ENCODE peak calls at places on chromosome 13, in ten cellular contexts. M is psoas muscle, Q is Caco-2, N is ascending aorta, C is pancreas, P is tibial artery, A is IMR-90, Y is thyroid gland, O is stomach, W is sigmoid colon. H is an unnamed sample.
A peak's percentile ranks its signal among the peaks of the same experiment; 100 is the strongest.

GRCh38 chr13:67557642-67558241 is 327.6 kb upstream of the PCDH9 start:
- DNase-seq in A (no peak), P (no peak), Y (no peak), Q (no peak), O (no peak), W (no peak), C (no peak), N (no peak), M (no peak), H (no peak)

GRCh38 chr13:105090244-105090643 is 1445.2 kb downstream of the EFNB2 start:
- DNase-seq in C (no peak), Q (no peak), O (no peak), W (no peak), P (no peak), M (no peak), N (no peak), A (no peak), Y (no peak), H (no peak)

GRCh38 chr13:49022472-49023144 is 46.9 kb downstream of the FNDC3A start:
- DNase-seq in W (no peak), M (no peak), P (no peak), O (no peak), N (no peak), Q (no peak), A (peak; percentile 36), Y (no peak), C (no peak), H (no peak)

GRCh38 chr13:95050800-95051620 is 250.2 kb downstream of the ABCC4 start:
- DNase-seq in P (no peak), W (no peak), A (no peak), Q (no peak), O (no peak), Y (no peak), N (no peak), C (no peak), M (no peak), H (no peak)

GRCh38 chr13:56975647-56976046 is 165.1 kb upstream of the PRR20A start:
- DNase-seq in O (no peak), W (no peak), C (no peak), Y (no peak), M (no peak), A (no peak), P (no peak), Q (no peak), N (no peak), H (no peak)

GRCh38 chr13:90015565-90016507 is 1331.7 kb upstream of the MIR17HG start:
- DNase-seq in P (no peak), O (no peak), C (no peak), Y (no peak), N (no peak), M (no peak), A (no peak), W (no peak), Q (no peak), H (no peak)

GRCh38 chr13:34174671-34175145 is 356.8 kb downstream of the RFC3 start:
- DNase-seq in N (no peak), M (no peak), O (no peak), C (no peak), A (peak; percentile 33), P (no peak), Q (no peak), Y (no peak), W (no peak), H (no peak)

GRCh38 chr13:94251801-94252200 is 227.7 kb downstream of the DCT start:
- DNase-seq in O (no peak), A (peak; percentile 26), N (no peak), M (peak; percentile 15), Y (no peak), C (no peak), W (no peak), Q (no peak), P (no peak), H (no peak)

DNA sequence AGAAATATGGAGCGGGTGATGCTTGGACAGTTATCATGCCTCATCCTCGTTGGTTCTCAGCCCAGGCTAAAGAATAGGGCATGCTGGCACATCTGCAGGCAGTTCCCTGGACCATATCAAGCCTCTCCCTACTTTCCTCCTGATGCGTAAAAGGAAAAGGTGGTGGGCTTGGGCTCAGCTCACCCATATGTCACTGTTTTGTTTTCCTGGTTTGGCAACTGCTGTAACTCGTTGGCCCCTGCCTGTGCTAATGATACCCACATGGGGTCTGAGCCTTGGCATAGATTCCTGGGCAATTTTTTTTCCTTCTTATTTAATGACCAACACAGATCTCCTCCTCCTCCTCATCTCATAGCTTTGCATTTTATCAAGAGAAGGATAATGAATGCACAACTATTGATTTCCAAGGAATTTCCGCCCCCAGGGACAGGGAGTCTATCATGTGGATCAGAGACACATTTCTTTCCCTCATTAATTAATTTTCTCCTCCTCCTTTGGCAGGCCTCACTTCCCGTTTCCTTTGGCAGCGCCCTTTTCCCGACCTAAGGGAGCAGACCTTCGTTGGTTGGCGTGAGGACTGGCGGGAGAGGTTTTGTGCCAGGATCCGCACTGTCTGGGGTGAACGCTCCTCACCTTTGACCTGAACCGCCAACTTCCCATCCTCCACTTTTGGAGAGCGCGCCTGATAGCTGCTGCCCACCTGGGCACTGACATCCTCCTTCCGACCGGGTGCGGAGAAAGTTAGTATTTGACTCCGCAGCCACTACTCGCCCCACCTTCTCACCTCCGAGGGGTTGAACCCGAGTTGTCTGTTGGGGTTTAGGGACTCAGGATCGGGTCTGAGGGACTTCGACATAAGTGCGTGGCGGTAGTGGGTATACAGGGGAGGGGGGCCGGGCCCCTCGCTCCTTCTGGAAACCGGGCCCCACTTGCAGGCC is 3.4 kb upstream of the POU4F1 start:
- DNase-seq in C (no peak), Y (no peak), P (no peak), O (no peak), Q (no peak), N (no peak), W (no peak), A (no peak), M (no peak), H (no peak)
- H3K27me3 ChIP-seq in C (peaks cover 8% of the 10 kb centered on the region), Y (peaks cover 64% of the 10 kb centered on the region), P (peaks cover 8% of the 10 kb centered on the region), O (peaks cover 94% of the 10 kb centered on the region), Q (no peaks in the 10 kb centered on the region), N (peaks cover 50% of the 10 kb centered on the region), W (peaks cover 52% of the 10 kb centered on the region), A (peaks cover 89% of the 10 kb centered on the region), M (peaks cover 90% of the 10 kb centered on the region), H (peaks cover 84% of the 10 kb centered on the region)

DNA sequence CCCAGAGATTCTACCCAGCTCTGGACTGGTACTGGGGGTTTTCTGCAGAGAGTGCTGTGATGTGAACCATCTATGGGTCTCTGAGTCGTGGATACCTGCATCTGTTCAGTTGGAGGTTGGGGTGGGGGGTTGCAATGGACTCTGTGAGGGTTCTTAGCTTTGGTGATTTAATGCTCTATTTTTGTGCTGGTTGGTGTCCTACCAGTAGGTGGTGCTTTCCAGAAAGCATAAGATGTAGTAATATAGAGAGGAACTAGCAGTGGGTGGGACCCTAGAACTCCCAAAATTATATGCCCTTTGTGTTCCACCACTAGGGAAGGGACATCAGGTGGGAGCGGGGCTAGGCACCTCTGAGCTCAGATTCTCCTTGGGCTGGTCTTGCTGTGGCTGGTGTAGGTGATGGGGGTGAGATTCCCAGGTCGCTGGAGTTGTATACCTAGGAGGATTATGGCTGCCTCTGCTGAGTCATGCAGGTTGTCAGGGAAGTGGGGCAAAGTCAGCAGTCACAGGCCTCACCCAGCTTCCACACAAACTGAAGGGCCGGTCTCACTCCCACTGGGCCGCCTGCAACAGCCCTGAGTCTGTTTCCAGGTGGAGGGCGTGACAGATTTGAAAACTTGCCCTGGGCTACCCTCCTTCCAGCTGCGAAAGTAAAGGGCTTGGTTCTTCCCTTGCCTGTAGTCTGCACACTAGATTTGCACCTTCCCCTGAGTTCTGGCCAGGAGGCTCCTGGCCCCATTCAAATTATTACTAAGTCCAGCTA is 573.0 kb upstream of the SLITRK1 start:
- DNase-seq in Y (no peak), A (no peak), P (no peak), Q (no peak), N (no peak), M (no peak), O (no peak), C (no peak), W (no peak), H (no peak)
- TF ChIP-seq CTCF in Y (no peak), A (no peak), P (no peak), Q (peak; percentile 17), N (no peak), M (no peak), O (no peak), C (no peak), W (no peak), H (no peak)

GRCh38 chr13:113049981-113050380 is 55.6 kb upstream of the F7 start:
- DNase-seq in W (peak; percentile 9), C (peak; percentile 9), N (no peak), Y (no peak), A (no peak), P (no peak), M (no peak), O (no peak), Q (no peak), H (no peak)

GRCh38 chr13:113048766-113049165 is 56.8 kb upstream of the F7 start:
- DNase-seq in P (peak; percentile 8), Q (no peak), A (no peak), C (peak; percentile 26), W (peak; percentile 49), O (no peak), M (no peak), N (no peak), Y (no peak), H (no peak)

GRCh38 chr13:113050856-113051431 is 54.6 kb upstream of the F7 start:
- DNase-seq in P (no peak), N (no peak), W (no peak), A (no peak), C (peak; percentile 53), Y (no peak), O (no peak), Q (no peak), M (no peak), H (peak; percentile 48)

GRCh38 chr13:113047587-113047986 is 58.0 kb upstream of the F7 start:
- DNase-seq in Y (no peak), M (peak; percentile 4), P (no peak), N (no peak), Q (no peak), O (no peak), C (peak; percentile 44), A (no peak), W (peak; percentile 22), H (peak; percentile 42)

DNA sequence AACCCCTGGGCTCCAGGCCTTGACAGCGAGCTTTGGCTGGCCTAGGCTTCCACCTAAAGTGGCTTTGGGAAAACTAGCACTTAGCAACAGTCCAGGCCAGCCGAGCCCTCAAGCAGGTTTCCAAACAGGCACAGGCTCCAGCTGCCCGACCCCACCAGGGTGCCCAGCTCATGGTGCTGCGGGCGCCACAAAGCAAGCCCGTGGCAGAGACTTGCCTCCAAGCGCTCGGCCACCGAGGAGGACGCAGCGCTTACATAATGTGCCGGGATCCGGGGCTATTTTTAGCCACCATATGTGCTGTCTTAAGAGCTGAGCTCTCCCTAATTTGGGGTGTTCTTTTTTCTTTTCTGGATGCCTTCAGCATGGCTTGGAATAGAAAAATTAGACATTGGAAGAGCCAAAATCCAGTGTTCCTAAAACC is 56.1 kb upstream of the F7 start:
- DNase-seq in P (peak; percentile 31), A (no peak), N (no peak), M (no peak), Q (no peak), W (peak; percentile 60), O (no peak), Y (no peak), C (peak; percentile 43), H (no peak)
- H3K27me3 ChIP-seq in P (no peaks in the 10 kb centered on the region), A (peaks cover 83% of the 10 kb centered on the region), N (no peaks in the 10 kb centered on the region), M (peaks cover 76% of the 10 kb centered on the region), Q (no peaks in the 10 kb centered on the region), W (peaks cover 3% of the 10 kb centered on the region), O (peaks cover 35% of the 10 kb centered on the region), Y (no peaks in the 10 kb centered on the region), C (no peaks in the 10 kb centered on the region), H (peaks cover 2% of the 10 kb centered on the region)

GRCh38 chr13:113441661-113442060 is 11.6 kb downstream of the ADPRHL1 start:
- DNase-seq in Q (no peak), M (no peak), A (no peak), C (peak; percentile 36), W (peak; percentile 56), Y (no peak), N (no peak), O (no peak), P (no peak), H (no peak)

GRCh38 chr13:113433391-113433916 is 19.8 kb downstream of the ADPRHL1 start:
- DNase-seq in P (no peak), C (no peak), W (no peak), M (no peak), Y (no peak), O (no peak), Q (no peak), A (no peak), N (no peak), H (no peak)

GRCh38 chr13:113442354-113442984 is 10.8 kb downstream of the ADPRHL1 start:
- DNase-seq in C (peak; percentile 29), N (no peak), W (peak; percentile 5), O (no peak), M (no peak), A (no peak), P (no peak), Y (no peak), Q (no peak), H (no peak)

GRCh38 chr13:113432509-113433270 is 20.6 kb downstream of the ADPRHL1 start:
- DNase-seq in M (no peak), A (no peak), Q (no peak), C (no peak), O (no peak), N (no peak), W (no peak), Y (no peak), P (no peak), H (no peak)

GRCh38 chr13:113437408-113438010 is 15.8 kb downstream of the ADPRHL1 start:
- DNase-seq in N (no peak), P (no peak), O (peak; percentile 60), W (no peak), C (no peak), Y (no peak), Q (no peak), A (peak; percentile 7), M (no peak), H (no peak)
- TF ChIP-seq CTCF in N (no peak), P (no peak), O (no peak), W (no peak), C (no peak), Y (no peak), Q (no peak), A (no peak), M (no peak), H (no peak)